ENCODE peak calls at places on chromosome 5, in six cellular contexts. L, Q, G, C, H and T are unnamed samples.
A peak's percentile ranks its signal among the peaks of the same experiment; 100 is the strongest.

GRCh38 chr5:3456121-3456681 is 139.4 kb upstream of the IRX1 start:
- DNase-seq in L (no peak), Q (no peak), G (no peak), C (no peak), H (no peak), T (no peak)

GRCh38 chr5:110769282-110769681 is 30.5 kb downstream of the SLC25A46 start:
- DNase-seq in L (no peak), Q (no peak), G (no peak), C (no peak), H (no peak), T (no peak)

GRCh38 chr5:125722550-125722949 is 700.7 kb upstream of the GRAMD2B start:
- DNase-seq in L (no peak), Q (no peak), G (no peak), C (no peak), H (no peak), T (no peak)

GRCh38 chr5:142981886-142982820 is 212.0 kb downstream of the ARHGAP26 start:
- DNase-seq in L (no peak), Q (no peak), G (no peak), C (no peak), H (no peak), T (no peak)

GRCh38 chr5:12675956-12676355 is 771.7 kb upstream of the CTNND2 start:
- DNase-seq in L (no peak), Q (no peak), G (no peak), C (no peak), H (no peak), T (no peak)

GRCh38 chr5:77995793-77996409 is 219.8 kb upstream of the TBCA start:
- DNase-seq in L (peak; percentile 46), Q (no peak), G (no peak), C (no peak), H (no peak), T (no peak)

GRCh38 chr5:154086123-154086522 is 47.4 kb downstream of the MFAP3 start:
- DNase-seq in L (no peak), Q (no peak), G (no peak), C (no peak), H (no peak), T (no peak)

GRCh38 chr5:31880460-31880859 is 241.5 kb downstream of the PDZD2 start:
- DNase-seq in L (no peak), Q (no peak), G (no peak), C (no peak), H (no peak), T (no peak)

GRCh38 chr5:38719916-38720315 is 125.9 kb upstream of the OSMR start:
- DNase-seq in L (no peak), Q (no peak), G (no peak), C (no peak), H (no peak), T (no peak)

GRCh38 chr5:88884435-88884877 is 1.5 kb upstream of the MEF2C start:
- DNase-seq in L (no peak), Q (no peak), G (no peak), C (no peak), H (no peak), T (no peak)

GRCh38 chr5:308672-309271 is 12.7 kb upstream of the AHRR start:
- DNase-seq in L (no peak), Q (no peak), G (no peak), C (no peak), H (no peak), T (no peak)

GRCh38 chr5:169142264-169142970 is 158.5 kb downstream of the SLIT3 start:
- DNase-seq in L (no peak), Q (no peak), G (no peak), C (no peak), H (no peak), T (no peak)

GRCh38 chr5:57939771-57940170 is 457.2 kb upstream of the ACTBL2 start:
- DNase-seq in L (no peak), Q (no peak), G (no peak), C (no peak), H (no peak), T (no peak)

GRCh38 chr5:22889714-22890113 is 36.6 kb upstream of the CDH12 start:
- DNase-seq in L (no peak), Q (no peak), G (no peak), C (no peak), H (no peak), T (no peak)

GRCh38 chr5:17127743-17128231 is 89.6 kb upstream of the BASP1 start:
- DNase-seq in L (no peak), Q (no peak), G (no peak), C (no peak), H (no peak), T (no peak)

GRCh38 chr5:45109062-45109461 is 300.3 kb downstream of the MRPS30 start:
- DNase-seq in L (no peak), Q (no peak), G (no peak), C (no peak), H (no peak), T (no peak)

GRCh38 chr5:14665949-14666741 is 1.6 kb downstream of the OTULIN start:
- DNase-seq in L (no peak), Q (no peak), G (peak; percentile 53), C (peak; percentile 29), H (no peak), T (no peak)

GRCh38 chr5:139374909-139375308 is 8.2 kb downstream of the SLC23A1 start:
- DNase-seq in L (no peak), Q (no peak), G (no peak), C (no peak), H (no peak), T (no peak)

GRCh38 chr5:57651127-57651526 is 168.5 kb upstream of the ACTBL2 start:
- DNase-seq in L (no peak), Q (no peak), G (no peak), C (no peak), H (no peak), T (no peak)

GRCh38 chr5:168658394-168658793 is 79.2 kb upstream of the PANK3 start:
- DNase-seq in L (no peak), Q (no peak), G (no peak), C (no peak), H (no peak), T (no peak)

GRCh38 chr5:41842777-41843176 is 27.4 kb downstream of the OXCT1 start:
- DNase-seq in L (no peak), Q (no peak), G (no peak), C (no peak), H (no peak), T (no peak)

GRCh38 chr5:102807878-102808502 is 52.9 kb downstream of the PAM start:
- DNase-seq in L (peak; percentile 94), Q (no peak), G (no peak), C (no peak), H (no peak), T (no peak)

GRCh38 chr5:171596391-171596878 is 177.0 kb downstream of the FGF18 start:
- DNase-seq in L (no peak), Q (no peak), G (no peak), C (no peak), H (no peak), T (no peak)

GRCh38 chr5:139222346-139222745 is 24.2 kb upstream of the SIL1 start:
- DNase-seq in L (no peak), Q (no peak), G (no peak), C (no peak), H (no peak), T (no peak)

GRCh38 chr5:56264417-56265025 is 31.4 kb upstream of the ANKRD55 start:
- DNase-seq in L (peak; percentile 26), Q (no peak), G (no peak), C (no peak), H (no peak), T (no peak)